ENCODE peak calls at places on chromosomes 6 and 20, in ten cellular contexts. One of them, this sample, is unnamed.

GRCh38 chr6:100461273-100461919 is 3.3 kb downstream of the SIM1 start:
- DNase-seq in stomach: no peak
- DNase-seq in PC-3: no peak
- DNase-seq in CD4-positive, CD25-positive, alpha-beta regulatory T cell: no peak
- DNase-seq in heart right ventricle: no peak
- DNase-seq in mesendoderm: peak; percentile 60
- DNase-seq in lower lobe of right lung: no peak
- DNase-seq in Peyer's patch: no peak
- DNase-seq in Karpas-422: no peak
- DNase-seq in uterus: no peak
- DNase-seq in this sample: no peak

GRCh38 chr6:145071836-145072235 is 663.5 kb downstream of the EPM2A start:
- DNase-seq in stomach: no peak
- DNase-seq in PC-3: peak; percentile 84
- DNase-seq in CD4-positive, CD25-positive, alpha-beta regulatory T cell: no peak
- DNase-seq in heart right ventricle: no peak
- DNase-seq in mesendoderm: no peak
- DNase-seq in lower lobe of right lung: no peak
- DNase-seq in Peyer's patch: no peak
- DNase-seq in Karpas-422: no peak
- DNase-seq in uterus: no peak
- DNase-seq in this sample: no peak

GRCh38 chr6:79868098-79868722 is 79.1 kb downstream of the ELOVL4 start:
- DNase-seq in stomach: no peak
- DNase-seq in PC-3: peak; percentile 80
- DNase-seq in CD4-positive, CD25-positive, alpha-beta regulatory T cell: peak; percentile 53
- DNase-seq in heart right ventricle: peak; percentile 25
- DNase-seq in mesendoderm: peak; percentile 90
- DNase-seq in lower lobe of right lung: no peak
- DNase-seq in Peyer's patch: no peak
- DNase-seq in Karpas-422: peak; percentile 92
- DNase-seq in uterus: no peak
- DNase-seq in this sample: no peak

GRCh38 chr6:151904631-151905030 is 97.1 kb downstream of the ESR1 start:
- DNase-seq in stomach: no peak
- DNase-seq in PC-3: no peak
- DNase-seq in CD4-positive, CD25-positive, alpha-beta regulatory T cell: no peak
- DNase-seq in heart right ventricle: no peak
- DNase-seq in mesendoderm: no peak
- DNase-seq in lower lobe of right lung: no peak
- DNase-seq in Peyer's patch: no peak
- DNase-seq in Karpas-422: no peak
- DNase-seq in uterus: no peak
- DNase-seq in this sample: no peak

GRCh38 chr20:23937303-23938117 is 51.1 kb downstream of the GGTLC1 start:
- DNase-seq in stomach: peak; percentile 54
- DNase-seq in PC-3: peak; percentile 86
- DNase-seq in CD4-positive, CD25-positive, alpha-beta regulatory T cell: peak; percentile 58
- DNase-seq in heart right ventricle: peak; percentile 45
- DNase-seq in mesendoderm: peak; percentile 68
- DNase-seq in lower lobe of right lung: peak; percentile 59
- DNase-seq in Peyer's patch: no peak
- DNase-seq in Karpas-422: peak; percentile 87
- DNase-seq in uterus: peak; percentile 35
- DNase-seq in this sample: peak; percentile 38

GRCh38 chr6:3575701-3576100 is 118.9 kb upstream of the SLC22A23 start:
- DNase-seq in stomach: no peak
- DNase-seq in PC-3: no peak
- DNase-seq in CD4-positive, CD25-positive, alpha-beta regulatory T cell: no peak
- DNase-seq in heart right ventricle: no peak
- DNase-seq in mesendoderm: no peak
- DNase-seq in lower lobe of right lung: no peak
- DNase-seq in Peyer's patch: no peak
- DNase-seq in Karpas-422: no peak
- DNase-seq in uterus: no peak
- DNase-seq in this sample: no peak

GRCh38 chr6:138907167-138907566 is 80.9 kb downstream of the REPS1 start:
- DNase-seq in stomach: no peak
- DNase-seq in PC-3: no peak
- DNase-seq in CD4-positive, CD25-positive, alpha-beta regulatory T cell: no peak
- DNase-seq in heart right ventricle: no peak
- DNase-seq in mesendoderm: peak; percentile 70
- DNase-seq in lower lobe of right lung: no peak
- DNase-seq in Peyer's patch: no peak
- DNase-seq in Karpas-422: no peak
- DNase-seq in uterus: no peak
- DNase-seq in this sample: no peak

GRCh38 chr20:9129756-9130155 is 60.9 kb downstream of the PLCB4 start:
- DNase-seq in stomach: no peak
- DNase-seq in PC-3: no peak
- DNase-seq in CD4-positive, CD25-positive, alpha-beta regulatory T cell: no peak
- DNase-seq in heart right ventricle: no peak
- DNase-seq in mesendoderm: no peak
- DNase-seq in lower lobe of right lung: no peak
- DNase-seq in Peyer's patch: no peak
- DNase-seq in Karpas-422: no peak
- DNase-seq in uterus: no peak
- DNase-seq in this sample: no peak

GRCh38 chr20:33647603-33648395 is 14.3 kb upstream of the C20orf144 start:
- DNase-seq in stomach: peak; percentile 59
- DNase-seq in PC-3: peak; percentile 85
- DNase-seq in CD4-positive, CD25-positive, alpha-beta regulatory T cell: no peak
- DNase-seq in heart right ventricle: no peak
- DNase-seq in mesendoderm: no peak
- DNase-seq in lower lobe of right lung: no peak
- DNase-seq in Peyer's patch: no peak
- DNase-seq in Karpas-422: no peak
- DNase-seq in uterus: no peak
- DNase-seq in this sample: peak; percentile 82

GRCh38 chr6:31948753-31949413 is 3.0 kb downstream of the CFB start:
- DNase-seq in stomach: no peak
- DNase-seq in PC-3: peak; percentile 49
- DNase-seq in CD4-positive, CD25-positive, alpha-beta regulatory T cell: no peak
- DNase-seq in heart right ventricle: no peak
- DNase-seq in mesendoderm: no peak
- DNase-seq in lower lobe of right lung: no peak
- DNase-seq in Peyer's patch: no peak
- DNase-seq in Karpas-422: peak; percentile 40
- DNase-seq in uterus: no peak
- DNase-seq in this sample: no peak

GRCh38 chr20:36975085-36975829 is 23.7 kb upstream of the SAMHD1 start:
- DNase-seq in stomach: no peak
- DNase-seq in PC-3: no peak
- DNase-seq in CD4-positive, CD25-positive, alpha-beta regulatory T cell: peak; percentile 88
- DNase-seq in heart right ventricle: no peak
- DNase-seq in mesendoderm: no peak
- DNase-seq in lower lobe of right lung: no peak
- DNase-seq in Peyer's patch: peak; percentile 67
- DNase-seq in Karpas-422: no peak
- DNase-seq in uterus: no peak
- DNase-seq in this sample: no peak
- H3K27ac ChIP-seq in stomach: no peak overlapping the region
- H3K27ac ChIP-seq in PC-3: no peak overlapping the region
- H3K27ac ChIP-seq in CD4-positive, CD25-positive, alpha-beta regulatory T cell: peak overlapping the region; percentile 86
- H3K27ac ChIP-seq in heart right ventricle: no peak overlapping the region
- H3K27ac ChIP-seq in mesendoderm: no peak overlapping the region
- H3K27ac ChIP-seq in lower lobe of right lung: no peak overlapping the region
- H3K27ac ChIP-seq in Peyer's patch: no peak overlapping the region
- H3K27ac ChIP-seq in Karpas-422: no peak overlapping the region
- H3K27ac ChIP-seq in uterus: no peak overlapping the region
- H3K27ac ChIP-seq in this sample: no peak overlapping the region

DNA sequence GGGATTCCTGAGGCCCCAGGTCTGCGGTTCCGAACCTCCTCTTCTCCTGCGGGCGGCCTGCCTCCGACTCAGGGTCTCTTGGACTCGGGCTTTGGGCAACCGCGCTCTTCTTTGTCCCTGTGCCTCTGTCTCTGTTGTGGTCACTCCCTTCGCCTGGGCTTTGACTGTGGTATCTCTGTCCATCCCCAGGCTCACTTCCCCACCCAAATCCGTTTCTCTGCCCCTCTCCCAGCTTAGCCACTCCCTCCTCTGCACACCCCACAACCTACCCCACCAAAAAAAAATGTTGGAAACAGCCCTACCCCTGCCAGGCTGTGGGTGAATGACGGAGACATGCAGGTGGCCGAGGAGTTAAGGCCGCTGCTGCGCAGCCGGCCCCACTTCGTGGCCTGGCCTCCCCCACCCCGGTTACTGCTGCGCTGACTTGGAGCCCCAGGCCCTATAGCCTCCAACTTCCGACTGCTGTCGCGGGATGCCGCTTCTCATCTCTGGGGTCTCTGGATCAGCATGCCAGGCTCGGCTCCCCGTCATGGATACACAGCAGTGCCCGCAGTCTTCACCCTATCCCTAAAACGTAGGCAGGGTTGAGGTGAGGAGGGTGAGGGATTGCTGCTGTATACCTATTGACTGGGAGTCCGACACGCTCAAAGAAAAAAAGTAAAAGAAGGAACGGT is 2.7 kb upstream of the MAFB start:
- DNase-seq in stomach: no peak
- DNase-seq in PC-3: no peak
- DNase-seq in CD4-positive, CD25-positive, alpha-beta regulatory T cell: no peak
- DNase-seq in heart right ventricle: no peak
- DNase-seq in mesendoderm: no peak
- DNase-seq in lower lobe of right lung: no peak
- DNase-seq in Peyer's patch: no peak
- DNase-seq in Karpas-422: no peak
- DNase-seq in uterus: no peak
- DNase-seq in this sample: no peak
- H3K27me3 ChIP-seq in stomach: peaks cover 9% of the 10 kb centered on the region
- H3K27me3 ChIP-seq in PC-3: peaks cover 40% of the 10 kb centered on the region
- H3K27me3 ChIP-seq in CD4-positive, CD25-positive, alpha-beta regulatory T cell: peaks cover 20% of the 10 kb centered on the region
- H3K27me3 ChIP-seq in heart right ventricle: peaks cover 67% of the 10 kb centered on the region
- H3K27me3 ChIP-seq in mesendoderm: peaks cover 58% of the 10 kb centered on the region
- H3K27me3 ChIP-seq in lower lobe of right lung: peaks cover 47% of the 10 kb centered on the region
- H3K27me3 ChIP-seq in Peyer's patch: no peaks in the 10 kb centered on the region
- H3K27me3 ChIP-seq in Karpas-422: no peaks in the 10 kb centered on the region
- H3K27me3 ChIP-seq in uterus: peaks cover 9% of the 10 kb centered on the region
- H3K27me3 ChIP-seq in this sample: no peaks in the 10 kb centered on the region

GRCh38 chr6:21208796-21209186 is 384.8 kb upstream of the SOX4 start:
- DNase-seq in stomach: no peak
- DNase-seq in PC-3: no peak
- DNase-seq in CD4-positive, CD25-positive, alpha-beta regulatory T cell: no peak
- DNase-seq in heart right ventricle: no peak
- DNase-seq in mesendoderm: no peak
- DNase-seq in lower lobe of right lung: no peak
- DNase-seq in Peyer's patch: no peak
- DNase-seq in Karpas-422: peak; percentile 51
- DNase-seq in uterus: no peak
- DNase-seq in this sample: no peak
- H3K27ac ChIP-seq in stomach: no peak overlapping the region
- H3K27ac ChIP-seq in PC-3: no peak overlapping the region
- H3K27ac ChIP-seq in CD4-positive, CD25-positive, alpha-beta regulatory T cell: no peak overlapping the region
- H3K27ac ChIP-seq in heart right ventricle: no peak overlapping the region
- H3K27ac ChIP-seq in mesendoderm: no peak overlapping the region
- H3K27ac ChIP-seq in lower lobe of right lung: no peak overlapping the region
- H3K27ac ChIP-seq in Peyer's patch: no peak overlapping the region
- H3K27ac ChIP-seq in Karpas-422: peak overlapping the region; percentile 73
- H3K27ac ChIP-seq in uterus: no peak overlapping the region
- H3K27ac ChIP-seq in this sample: no peak overlapping the region

GRCh38 chr20:60784321-60784720 is 467.7 kb upstream of the CDH4 start:
- DNase-seq in stomach: no peak
- DNase-seq in PC-3: no peak
- DNase-seq in CD4-positive, CD25-positive, alpha-beta regulatory T cell: no peak
- DNase-seq in heart right ventricle: no peak
- DNase-seq in mesendoderm: no peak
- DNase-seq in lower lobe of right lung: no peak
- DNase-seq in Peyer's patch: no peak
- DNase-seq in Karpas-422: no peak
- DNase-seq in uterus: no peak
- DNase-seq in this sample: no peak

GRCh38 chr20:60785817-60786216 is 466.2 kb upstream of the CDH4 start:
- DNase-seq in stomach: no peak
- DNase-seq in PC-3: no peak
- DNase-seq in CD4-positive, CD25-positive, alpha-beta regulatory T cell: no peak
- DNase-seq in heart right ventricle: no peak
- DNase-seq in mesendoderm: no peak
- DNase-seq in lower lobe of right lung: no peak
- DNase-seq in Peyer's patch: no peak
- DNase-seq in Karpas-422: no peak
- DNase-seq in uterus: no peak
- DNase-seq in this sample: no peak

GRCh38 chr20:60787264-60787663 is 464.8 kb upstream of the CDH4 start:
- DNase-seq in stomach: no peak
- DNase-seq in PC-3: no peak
- DNase-seq in CD4-positive, CD25-positive, alpha-beta regulatory T cell: no peak
- DNase-seq in heart right ventricle: no peak
- DNase-seq in mesendoderm: no peak
- DNase-seq in lower lobe of right lung: no peak
- DNase-seq in Peyer's patch: no peak
- DNase-seq in Karpas-422: no peak
- DNase-seq in uterus: no peak
- DNase-seq in this sample: no peak

GRCh38 chr20:60788070-60788469 is 464.0 kb upstream of the CDH4 start:
- DNase-seq in stomach: no peak
- DNase-seq in PC-3: no peak
- DNase-seq in CD4-positive, CD25-positive, alpha-beta regulatory T cell: no peak
- DNase-seq in heart right ventricle: no peak
- DNase-seq in mesendoderm: no peak
- DNase-seq in lower lobe of right lung: no peak
- DNase-seq in Peyer's patch: no peak
- DNase-seq in Karpas-422: no peak
- DNase-seq in uterus: no peak
- DNase-seq in this sample: no peak

GRCh38 chr20:60786686-60787217 is 465.3 kb upstream of the CDH4 start:
- DNase-seq in stomach: no peak
- DNase-seq in PC-3: no peak
- DNase-seq in CD4-positive, CD25-positive, alpha-beta regulatory T cell: no peak
- DNase-seq in heart right ventricle: no peak
- DNase-seq in mesendoderm: no peak
- DNase-seq in lower lobe of right lung: no peak
- DNase-seq in Peyer's patch: no peak
- DNase-seq in Karpas-422: no peak
- DNase-seq in uterus: no peak
- DNase-seq in this sample: no peak
- H3K27me3 ChIP-seq in stomach: no peaks in the 10 kb centered on the region
- H3K27me3 ChIP-seq in PC-3: peaks cover 6% of the 10 kb centered on the region
- H3K27me3 ChIP-seq in CD4-positive, CD25-positive, alpha-beta regulatory T cell: no peaks in the 10 kb centered on the region
- H3K27me3 ChIP-seq in heart right ventricle: peaks cover 11% of the 10 kb centered on the region
- H3K27me3 ChIP-seq in mesendoderm: no peaks in the 10 kb centered on the region
- H3K27me3 ChIP-seq in lower lobe of right lung: no peaks in the 10 kb centered on the region
- H3K27me3 ChIP-seq in Peyer's patch: no peaks in the 10 kb centered on the region
- H3K27me3 ChIP-seq in Karpas-422: no peaks in the 10 kb centered on the region
- H3K27me3 ChIP-seq in uterus: no peaks in the 10 kb centered on the region
- H3K27me3 ChIP-seq in this sample: no peaks in the 10 kb centered on the region

GRCh38 chr20:46088409-46089075 is 1.2 kb downstream of the NCOA5 start:
- DNase-seq in stomach: no peak
- DNase-seq in PC-3: peak; percentile 68
- DNase-seq in CD4-positive, CD25-positive, alpha-beta regulatory T cell: peak; percentile 4
- DNase-seq in heart right ventricle: no peak
- DNase-seq in mesendoderm: no peak
- DNase-seq in lower lobe of right lung: no peak
- DNase-seq in Peyer's patch: no peak
- DNase-seq in Karpas-422: peak; percentile 72
- DNase-seq in uterus: no peak
- DNase-seq in this sample: no peak
- H3K27ac ChIP-seq in stomach: peak overlapping the region; percentile 99
- H3K27ac ChIP-seq in PC-3: peak overlapping the region; percentile 77
- H3K27ac ChIP-seq in CD4-positive, CD25-positive, alpha-beta regulatory T cell: peak overlapping the region; percentile 89
- H3K27ac ChIP-seq in heart right ventricle: peak overlapping the region; percentile 98
- H3K27ac ChIP-seq in mesendoderm: peak overlapping the region; percentile 98
- H3K27ac ChIP-seq in lower lobe of right lung: peak overlapping the region; percentile 99
- H3K27ac ChIP-seq in Peyer's patch: peak overlapping the region; percentile 99
- H3K27ac ChIP-seq in Karpas-422: peak overlapping the region; percentile 59
- H3K27ac ChIP-seq in uterus: peak overlapping the region; percentile 95
- H3K27ac ChIP-seq in this sample: peak overlapping the region; percentile 97

GRCh38 chr20:43916875-43917371 is 2.3 kb downstream of the TOX2 start:
- DNase-seq in stomach: no peak
- DNase-seq in PC-3: no peak
- DNase-seq in CD4-positive, CD25-positive, alpha-beta regulatory T cell: no peak
- DNase-seq in heart right ventricle: no peak
- DNase-seq in mesendoderm: peak; percentile 35
- DNase-seq in lower lobe of right lung: no peak
- DNase-seq in Peyer's patch: no peak
- DNase-seq in Karpas-422: no peak
- DNase-seq in uterus: no peak
- DNase-seq in this sample: no peak
- H3K27me3 ChIP-seq in stomach: peaks cover 6% of the 10 kb centered on the region
- H3K27me3 ChIP-seq in PC-3: peaks cover 16% of the 10 kb centered on the region
- H3K27me3 ChIP-seq in CD4-positive, CD25-positive, alpha-beta regulatory T cell: no peaks in the 10 kb centered on the region
- H3K27me3 ChIP-seq in heart right ventricle: peaks cover 58% of the 10 kb centered on the region
- H3K27me3 ChIP-seq in mesendoderm: peaks cover 2% of the 10 kb centered on the region
- H3K27me3 ChIP-seq in lower lobe of right lung: peaks cover 44% of the 10 kb centered on the region
- H3K27me3 ChIP-seq in Peyer's patch: no peaks in the 10 kb centered on the region
- H3K27me3 ChIP-seq in Karpas-422: no peaks in the 10 kb centered on the region
- H3K27me3 ChIP-seq in uterus: no peaks in the 10 kb centered on the region
- H3K27me3 ChIP-seq in this sample: no peaks in the 10 kb centered on the region